ENCODE peak calls at places on chromosomes 6 and 20, in five cellular contexts. C, Y, R, G and F are unnamed samples.

GRCh38 chr20:53847118-53847842 is 223.1 kb downstream of the BCAS1 start:
- DNase-seq in C (no peak), R (no peak), Y (peak; percentile 20), G (no peak), F (no peak)

GRCh38 chr20:8449120-8449519 is 317.1 kb downstream of the PLCB1 start:
- DNase-seq in G (no peak), R (no peak), C (no peak), Y (no peak), F (no peak)

GRCh38 chr20:25089662-25090061 is 7.7 kb upstream of the VSX1 start:
- DNase-seq in Y (no peak), G (no peak), R (no peak), C (no peak), F (no peak)

GRCh38 chr6:2795960-2796359 is 30.8 kb downstream of the WRNIP1 start:
- DNase-seq in R (no peak), G (no peak), C (no peak), Y (no peak), F (no peak)

GRCh38 chr6:142421285-142422202 is 119.7 kb downstream of the ADGRG6 start:
- DNase-seq in G (no peak), Y (no peak), R (no peak), C (no peak), F (no peak)

GRCh38 chr20:3123542-3123941 is 36.1 kb downstream of the FASTKD5 start:
- DNase-seq in R (no peak), G (no peak), Y (no peak), C (no peak), F (no peak)

GRCh38 chr6:2102966-2103365 is 142.4 kb downstream of the GMDS start:
- DNase-seq in R (no peak), G (no peak), Y (no peak), C (no peak), F (no peak)

GRCh38 chr6:127117979-127118504 is 429 bp upstream of the RSPO3 start:
- DNase-seq in Y (no peak), C (no peak), G (peak; percentile 30), R (no peak), F (no peak)

GRCh38 chr6:56693246-56693607 is 50.5 kb upstream of the DST start:
- DNase-seq in Y (no peak), R (no peak), C (no peak), G (peak; percentile 73), F (no peak)

GRCh38 chr6:84150680-84151079 is 76.8 kb downstream of the CEP162 start:
- DNase-seq in R (no peak), Y (no peak), C (no peak), G (no peak), F (no peak)

GRCh38 chr6:15901141-15902115 is 227.5 kb upstream of the MYLIP start:
- DNase-seq in Y (no peak), R (no peak), G (no peak), C (no peak), F (no peak)

GRCh38 chr6:33858053-33858475 is 54.3 kb upstream of the MLN start:
- DNase-seq in C (no peak), R (no peak), Y (no peak), G (no peak), F (no peak)

GRCh38 chr6:165573671-165574070 is 89.4 kb downstream of the PDE10A start:
- DNase-seq in G (no peak), R (no peak), C (no peak), Y (no peak), F (peak; percentile 25)

GRCh38 chr6:3250278-3250677 is 8.5 kb upstream of the PSMG4 start:
- DNase-seq in G (no peak), R (no peak), Y (no peak), C (no peak), F (no peak)

GRCh38 chr6:67722861-67723261 is 912.2 kb upstream of the ADGRB3 start:
- DNase-seq in C (no peak), Y (no peak), R (no peak), G (peak; percentile 41), F (no peak)

GRCh38 chr20:50932016-50932338 is 740 bp upstream of the ADNP start:
- DNase-seq in G (no peak), R (no peak), Y (no peak), C (no peak), F (no peak)

GRCh38 chr6:8219352-8219943 is 117.1 kb upstream of the EEF1E1 start:
- DNase-seq in R (no peak), Y (no peak), G (no peak), C (no peak), F (peak; percentile 32)

GRCh38 chr6:138203315-138203714 is 15.0 kb downstream of the PBOV1 start:
- DNase-seq in R (no peak), Y (no peak), G (no peak), C (no peak), F (no peak)

GRCh38 chr20:50893620-50894019 is 37.6 kb downstream of the ADNP start:
- DNase-seq in C (no peak), Y (no peak), G (no peak), R (no peak), F (no peak)